ENCODE peak calls at places on chromosomes 3 and 15, in nine cellular contexts. One of them, this sample, is unnamed.

GRCh38 chr15:48939686-48940085 is 24.0 kb downstream of the SHC4 start:
- DNase-seq in lower leg skin: no peak
- DNase-seq in transverse colon: no peak
- DNase-seq in AG08395: peak
- DNase-seq in Right ventricle myocardium superior: no peak
- DNase-seq in activated CD8-positive, alpha-beta memory T cell treated with anti-CD3 and anti-CD28 coated beads for 48 hours: no peak
- DNase-seq in cerebellar cortex: no peak
- DNase-seq in left ventricle myocardium inferior: no peak
- DNase-seq in fibroblast of mammary gland: peak
- DNase-seq in this sample: no peak

GRCh38 chr3:82000773-82001172 is 239.3 kb upstream of the GBE1 start:
- DNase-seq in lower leg skin: no peak
- DNase-seq in Right ventricle myocardium superior: no peak
- DNase-seq in activated CD8-positive, alpha-beta memory T cell treated with anti-CD3 and anti-CD28 coated beads for 48 hours: no peak
- DNase-seq in fibroblast of mammary gland: no peak
- DNase-seq in cerebellar cortex: peak
- DNase-seq in transverse colon: no peak
- DNase-seq in left ventricle myocardium inferior: no peak
- DNase-seq in AG08395: no peak
- DNase-seq in this sample: no peak

GRCh38 chr3:71488391-71488809 is 95.1 kb downstream of the FOXP1 start:
- DNase-seq in activated CD8-positive, alpha-beta memory T cell treated with anti-CD3 and anti-CD28 coated beads for 48 hours: no peak
- DNase-seq in fibroblast of mammary gland: no peak
- DNase-seq in AG08395: no peak
- DNase-seq in Right ventricle myocardium superior: no peak
- DNase-seq in cerebellar cortex: no peak
- DNase-seq in transverse colon: no peak
- DNase-seq in left ventricle myocardium inferior: no peak
- DNase-seq in lower leg skin: no peak
- DNase-seq in this sample: no peak

GRCh38 chr3:8651418-8652322 is 7.1 kb upstream of the SSUH2 start:
- DNase-seq in cerebellar cortex: no peak
- DNase-seq in Right ventricle myocardium superior: no peak
- DNase-seq in fibroblast of mammary gland: no peak
- DNase-seq in left ventricle myocardium inferior: no peak
- DNase-seq in transverse colon: peak
- DNase-seq in lower leg skin: no peak
- DNase-seq in AG08395: no peak
- DNase-seq in activated CD8-positive, alpha-beta memory T cell treated with anti-CD3 and anti-CD28 coated beads for 48 hours: no peak
- DNase-seq in this sample: no peak

GRCh38 chr15:45458746-45459403 is 63.7 kb downstream of the SLC30A4 start:
- DNase-seq in Right ventricle myocardium superior: peak
- DNase-seq in left ventricle myocardium inferior: peak
- DNase-seq in cerebellar cortex: peak
- DNase-seq in transverse colon: peak
- DNase-seq in AG08395: peak
- DNase-seq in activated CD8-positive, alpha-beta memory T cell treated with anti-CD3 and anti-CD28 coated beads for 48 hours: peak
- DNase-seq in lower leg skin: peak
- DNase-seq in fibroblast of mammary gland: peak
- DNase-seq in this sample: peak

GRCh38 chr3:129942296-129942695 is 32.2 kb upstream of the TRH start:
- DNase-seq in activated CD8-positive, alpha-beta memory T cell treated with anti-CD3 and anti-CD28 coated beads for 48 hours: no peak
- DNase-seq in left ventricle myocardium inferior: peak
- DNase-seq in transverse colon: peak
- DNase-seq in fibroblast of mammary gland: peak
- DNase-seq in lower leg skin: peak
- DNase-seq in AG08395: peak
- DNase-seq in cerebellar cortex: peak
- DNase-seq in Right ventricle myocardium superior: peak
- DNase-seq in this sample: peak

GRCh38 chr15:65655026-65655425 is 33.3 kb downstream of the SLC24A1 start:
- DNase-seq in cerebellar cortex: no peak
- DNase-seq in AG08395: peak
- DNase-seq in left ventricle myocardium inferior: no peak
- DNase-seq in fibroblast of mammary gland: peak
- DNase-seq in lower leg skin: no peak
- DNase-seq in transverse colon: no peak
- DNase-seq in activated CD8-positive, alpha-beta memory T cell treated with anti-CD3 and anti-CD28 coated beads for 48 hours: no peak
- DNase-seq in Right ventricle myocardium superior: no peak
- DNase-seq in this sample: no peak

GRCh38 chr3:136194409-136195257 is 1.5 kb downstream of the MSL2 start:
- DNase-seq in Right ventricle myocardium superior: peak
- DNase-seq in activated CD8-positive, alpha-beta memory T cell treated with anti-CD3 and anti-CD28 coated beads for 48 hours: peak
- DNase-seq in transverse colon: peak
- DNase-seq in lower leg skin: no peak
- DNase-seq in fibroblast of mammary gland: no peak
- DNase-seq in cerebellar cortex: no peak
- DNase-seq in AG08395: no peak
- DNase-seq in left ventricle myocardium inferior: peak
- DNase-seq in this sample: peak

GRCh38 chr3:72079369-72079872 is 294.5 kb upstream of the PROK2 start:
- DNase-seq in AG08395: no peak
- DNase-seq in transverse colon: no peak
- DNase-seq in lower leg skin: no peak
- DNase-seq in Right ventricle myocardium superior: no peak
- DNase-seq in activated CD8-positive, alpha-beta memory T cell treated with anti-CD3 and anti-CD28 coated beads for 48 hours: no peak
- DNase-seq in fibroblast of mammary gland: no peak
- DNase-seq in cerebellar cortex: no peak
- DNase-seq in left ventricle myocardium inferior: no peak
- DNase-seq in this sample: no peak

GRCh38 chr15:72271895-72272212 is 500 bp downstream of the PARP6 start:
- DNase-seq in Right ventricle myocardium superior: no peak
- DNase-seq in left ventricle myocardium inferior: no peak
- DNase-seq in activated CD8-positive, alpha-beta memory T cell treated with anti-CD3 and anti-CD28 coated beads for 48 hours: no peak
- DNase-seq in fibroblast of mammary gland: peak
- DNase-seq in transverse colon: no peak
- DNase-seq in AG08395: peak
- DNase-seq in lower leg skin: no peak
- DNase-seq in cerebellar cortex: peak
- DNase-seq in this sample: no peak

GRCh38 chr3:39978293-39978692 is 168.9 kb downstream of the MYRIP start:
- DNase-seq in left ventricle myocardium inferior: no peak
- DNase-seq in activated CD8-positive, alpha-beta memory T cell treated with anti-CD3 and anti-CD28 coated beads for 48 hours: no peak
- DNase-seq in AG08395: no peak
- DNase-seq in lower leg skin: no peak
- DNase-seq in transverse colon: no peak
- DNase-seq in Right ventricle myocardium superior: no peak
- DNase-seq in cerebellar cortex: peak
- DNase-seq in fibroblast of mammary gland: no peak
- DNase-seq in this sample: no peak

GRCh38 chr3:14434541-14435151 is 32.2 kb downstream of the SLC6A6 start:
- DNase-seq in transverse colon: peak
- DNase-seq in lower leg skin: no peak
- DNase-seq in cerebellar cortex: peak
- DNase-seq in AG08395: no peak
- DNase-seq in Right ventricle myocardium superior: no peak
- DNase-seq in left ventricle myocardium inferior: peak
- DNase-seq in activated CD8-positive, alpha-beta memory T cell treated with anti-CD3 and anti-CD28 coated beads for 48 hours: no peak
- DNase-seq in fibroblast of mammary gland: no peak
- DNase-seq in this sample: no peak

GRCh38 chr3:102532901-102533300 is 98.1 kb downstream of the ZPLD1 start:
- DNase-seq in Right ventricle myocardium superior: no peak
- DNase-seq in lower leg skin: no peak
- DNase-seq in fibroblast of mammary gland: no peak
- DNase-seq in AG08395: peak
- DNase-seq in activated CD8-positive, alpha-beta memory T cell treated with anti-CD3 and anti-CD28 coated beads for 48 hours: no peak
- DNase-seq in transverse colon: no peak
- DNase-seq in cerebellar cortex: no peak
- DNase-seq in left ventricle myocardium inferior: no peak
- DNase-seq in this sample: no peak

GRCh38 chr3:124258057-124258500 is 266.2 kb upstream of the ROPN1 start:
- DNase-seq in transverse colon: no peak
- DNase-seq in AG08395: peak
- DNase-seq in fibroblast of mammary gland: peak
- DNase-seq in Right ventricle myocardium superior: no peak
- DNase-seq in activated CD8-positive, alpha-beta memory T cell treated with anti-CD3 and anti-CD28 coated beads for 48 hours: no peak
- DNase-seq in cerebellar cortex: no peak
- DNase-seq in lower leg skin: peak
- DNase-seq in left ventricle myocardium inferior: no peak
- DNase-seq in this sample: no peak

GRCh38 chr15:30990036-30990435 is 1.4 kb downstream of the MTMR10 start:
- DNase-seq in transverse colon: no peak
- DNase-seq in lower leg skin: no peak
- DNase-seq in fibroblast of mammary gland: peak
- DNase-seq in left ventricle myocardium inferior: no peak
- DNase-seq in AG08395: no peak
- DNase-seq in activated CD8-positive, alpha-beta memory T cell treated with anti-CD3 and anti-CD28 coated beads for 48 hours: no peak
- DNase-seq in Right ventricle myocardium superior: no peak
- DNase-seq in cerebellar cortex: no peak
- DNase-seq in this sample: no peak

GRCh38 chr15:78369161-78369560 is 29.0 kb downstream of the CRABP1 start:
- DNase-seq in fibroblast of mammary gland: no peak
- DNase-seq in AG08395: no peak
- DNase-seq in activated CD8-positive, alpha-beta memory T cell treated with anti-CD3 and anti-CD28 coated beads for 48 hours: no peak
- DNase-seq in transverse colon: no peak
- DNase-seq in cerebellar cortex: no peak
- DNase-seq in Right ventricle myocardium superior: peak
- DNase-seq in lower leg skin: peak
- DNase-seq in left ventricle myocardium inferior: peak
- DNase-seq in this sample: no peak

GRCh38 chr15:45254405-45255293 is 2.6 kb downstream of the SLC28A2 start:
- DNase-seq in left ventricle myocardium inferior: no peak
- DNase-seq in Right ventricle myocardium superior: no peak
- DNase-seq in fibroblast of mammary gland: peak
- DNase-seq in cerebellar cortex: no peak
- DNase-seq in transverse colon: no peak
- DNase-seq in AG08395: no peak
- DNase-seq in activated CD8-positive, alpha-beta memory T cell treated with anti-CD3 and anti-CD28 coated beads for 48 hours: no peak
- DNase-seq in lower leg skin: no peak
- DNase-seq in this sample: no peak

GRCh38 chr3:14513566-14514322 is 26.4 kb downstream of the GRIP2 start:
- DNase-seq in transverse colon: no peak
- DNase-seq in cerebellar cortex: no peak
- DNase-seq in lower leg skin: peak
- DNase-seq in left ventricle myocardium inferior: no peak
- DNase-seq in AG08395: no peak
- DNase-seq in Right ventricle myocardium superior: no peak
- DNase-seq in activated CD8-positive, alpha-beta memory T cell treated with anti-CD3 and anti-CD28 coated beads for 48 hours: no peak
- DNase-seq in fibroblast of mammary gland: no peak
- DNase-seq in this sample: no peak

GRCh38 chr3:169581633-169582032 is 81.9 kb downstream of the MECOM start:
- DNase-seq in left ventricle myocardium inferior: no peak
- DNase-seq in transverse colon: no peak
- DNase-seq in lower leg skin: no peak
- DNase-seq in fibroblast of mammary gland: peak
- DNase-seq in activated CD8-positive, alpha-beta memory T cell treated with anti-CD3 and anti-CD28 coated beads for 48 hours: no peak
- DNase-seq in AG08395: no peak
- DNase-seq in cerebellar cortex: no peak
- DNase-seq in Right ventricle myocardium superior: no peak
- DNase-seq in this sample: no peak

GRCh38 chr3:121481116-121481895 is 64.5 kb downstream of the POLQ start:
- DNase-seq in transverse colon: no peak
- DNase-seq in AG08395: peak
- DNase-seq in fibroblast of mammary gland: no peak
- DNase-seq in cerebellar cortex: peak
- DNase-seq in activated CD8-positive, alpha-beta memory T cell treated with anti-CD3 and anti-CD28 coated beads for 48 hours: no peak
- DNase-seq in lower leg skin: no peak
- DNase-seq in Right ventricle myocardium superior: no peak
- DNase-seq in left ventricle myocardium inferior: no peak
- DNase-seq in this sample: no peak

GRCh38 chr3:61561374-61562041 is at the start of gene PTPRG:
- DNase-seq in transverse colon: peak
- DNase-seq in AG08395: peak
- DNase-seq in left ventricle myocardium inferior: peak
- DNase-seq in cerebellar cortex: peak
- DNase-seq in Right ventricle myocardium superior: peak
- DNase-seq in activated CD8-positive, alpha-beta memory T cell treated with anti-CD3 and anti-CD28 coated beads for 48 hours: no peak
- DNase-seq in fibroblast of mammary gland: peak
- DNase-seq in lower leg skin: peak
- DNase-seq in this sample: no peak

GRCh38 chr3:18047052-18047451 is 304.6 kb upstream of the TBC1D5 start:
- DNase-seq in AG08395: peak
- DNase-seq in lower leg skin: no peak
- DNase-seq in left ventricle myocardium inferior: no peak
- DNase-seq in fibroblast of mammary gland: peak
- DNase-seq in Right ventricle myocardium superior: no peak
- DNase-seq in transverse colon: no peak
- DNase-seq in cerebellar cortex: no peak
- DNase-seq in activated CD8-positive, alpha-beta memory T cell treated with anti-CD3 and anti-CD28 coated beads for 48 hours: no peak
- DNase-seq in this sample: no peak

GRCh38 chr15:72313881-72314280 is 6.1 kb downstream of the CELF6 start:
- DNase-seq in activated CD8-positive, alpha-beta memory T cell treated with anti-CD3 and anti-CD28 coated beads for 48 hours: no peak
- DNase-seq in left ventricle myocardium inferior: no peak
- DNase-seq in lower leg skin: peak
- DNase-seq in Right ventricle myocardium superior: no peak
- DNase-seq in transverse colon: no peak
- DNase-seq in fibroblast of mammary gland: no peak
- DNase-seq in cerebellar cortex: no peak
- DNase-seq in AG08395: no peak
- DNase-seq in this sample: no peak

GRCh38 chr15:62998262-62998909 is 44.2 kb upstream of the TPM1 start:
- DNase-seq in transverse colon: no peak
- DNase-seq in AG08395: no peak
- DNase-seq in Right ventricle myocardium superior: no peak
- DNase-seq in cerebellar cortex: peak
- DNase-seq in activated CD8-positive, alpha-beta memory T cell treated with anti-CD3 and anti-CD28 coated beads for 48 hours: no peak
- DNase-seq in lower leg skin: no peak
- DNase-seq in fibroblast of mammary gland: no peak
- DNase-seq in left ventricle myocardium inferior: no peak
- DNase-seq in this sample: no peak

GRCh38 chr3:115659861-115660260 is 36.6 kb downstream of the GAP43 start:
- DNase-seq in fibroblast of mammary gland: peak
- DNase-seq in left ventricle myocardium inferior: no peak
- DNase-seq in AG08395: no peak
- DNase-seq in Right ventricle myocardium superior: no peak
- DNase-seq in cerebellar cortex: no peak
- DNase-seq in lower leg skin: no peak
- DNase-seq in transverse colon: no peak
- DNase-seq in activated CD8-positive, alpha-beta memory T cell treated with anti-CD3 and anti-CD28 coated beads for 48 hours: no peak
- DNase-seq in this sample: no peak

GRCh38 chr3:169460035-169460434 is 203.5 kb downstream of the MECOM start:
- DNase-seq in AG08395: no peak
- DNase-seq in activated CD8-positive, alpha-beta memory T cell treated with anti-CD3 and anti-CD28 coated beads for 48 hours: no peak
- DNase-seq in transverse colon: no peak
- DNase-seq in cerebellar cortex: no peak
- DNase-seq in left ventricle myocardium inferior: no peak
- DNase-seq in Right ventricle myocardium superior: no peak
- DNase-seq in lower leg skin: no peak
- DNase-seq in fibroblast of mammary gland: no peak
- DNase-seq in this sample: no peak

GRCh38 chr3:182525975-182526374 is 267.3 kb upstream of the ATP11B start:
- DNase-seq in cerebellar cortex: no peak
- DNase-seq in Right ventricle myocardium superior: no peak
- DNase-seq in lower leg skin: no peak
- DNase-seq in fibroblast of mammary gland: no peak
- DNase-seq in transverse colon: no peak
- DNase-seq in activated CD8-positive, alpha-beta memory T cell treated with anti-CD3 and anti-CD28 coated beads for 48 hours: no peak
- DNase-seq in AG08395: no peak
- DNase-seq in left ventricle myocardium inferior: no peak
- DNase-seq in this sample: no peak